ENCODE peak calls at places on chromosomes 16 and 17, in six cellular contexts. E is choroid plexus epithelial cell, G is colonic mucosa, T is bronchial epithelial cell, N is transverse colon, B is WTC11. L is an unnamed sample.

GRCh38 chr17:47276868-47277267 is 23.2 kb downstream of the ITGB3 start:
- DNase-seq in E (peak; percentile 67), G (peak; percentile 46), T (peak; percentile 43), N (peak; percentile 58), B (peak; percentile 42), L (no peak)

GRCh38 chr16:64864232-64864803 is 257.5 kb downstream of the CDH11 start:
- DNase-seq in E (peak; percentile 92), G (no peak), T (peak; percentile 86), N (no peak), B (no peak), L (no peak)

GRCh38 chr17:81074440-81074839 is 39.5 kb downstream of the BAIAP2 start:
- DNase-seq in E (no peak), G (no peak), T (no peak), N (no peak), B (no peak), L (no peak)

GRCh38 chr17:49722066-49722465 is 14.3 kb upstream of the SLC35B1 start:
- DNase-seq in E (no peak), G (no peak), T (no peak), N (no peak), B (no peak), L (no peak)

GRCh38 chr16:20928774-20929411 is 28.3 kb downstream of the LYRM1 start:
- DNase-seq in E (no peak), G (no peak), T (no peak), N (no peak), B (no peak), L (no peak)

GRCh38 chr16:3029499-3030127 is 5.8 kb downstream of the THOC6 start:
- DNase-seq in E (peak; percentile 38), G (no peak), T (peak; percentile 32), N (no peak), B (no peak), L (peak; percentile 79)

GRCh38 chr17:8900626-8901585 is 33.4 kb upstream of the PIK3R6 start:
- DNase-seq in E (no peak), G (no peak), T (no peak), N (no peak), B (no peak), L (peak; percentile 65)

GRCh38 chr17:80832266-80832676 is 159.4 kb upstream of the CHMP6 start:
- DNase-seq in E (peak; percentile 80), G (peak; percentile 38), T (peak; percentile 46), N (peak; percentile 33), B (peak; percentile 41), L (no peak)

GRCh38 chr17:32487460-32488176 is 825 bp downstream of the CDK5R1 start:
- DNase-seq in E (no peak), G (no peak), T (peak; percentile 8), N (no peak), B (no peak), L (peak; percentile 54)

GRCh38 chr16:47984669-47985068 is 171.1 kb downstream of the ABCC12 start:
- DNase-seq in E (peak; percentile 33), G (no peak), T (no peak), N (no peak), B (no peak), L (no peak)

GRCh38 chr16:4179020-4179419 is 62.8 kb upstream of the ADCY9 start:
- DNase-seq in E (peak; percentile 68), G (no peak), T (peak; percentile 90), N (peak; percentile 19), B (no peak), L (no peak)

GRCh38 chr17:34980681-34981537 is 597 bp downstream of the LIG3 start:
- DNase-seq in E (peak; percentile 89), G (peak; percentile 71), T (peak; percentile 65), N (peak; percentile 78), B (peak; percentile 59), L (peak; percentile 84)
- TF ChIP-seq CTCF in E (peak; percentile 51), G (no peak), T (peak; percentile 42), N (peak; percentile 57), B (no peak), L (peak; percentile 47)

GRCh38 chr16:11100239-11100750 is 155.7 kb downstream of the SOCS1 start:
- DNase-seq in E (peak; percentile 99), G (no peak), T (no peak), N (peak; percentile 53), B (peak; percentile 37), L (peak; percentile 81)
- TF ChIP-seq CTCF in E (peak; percentile 79), G (no peak), T (no peak), N (no peak), B (no peak), L (no peak)

DNA sequence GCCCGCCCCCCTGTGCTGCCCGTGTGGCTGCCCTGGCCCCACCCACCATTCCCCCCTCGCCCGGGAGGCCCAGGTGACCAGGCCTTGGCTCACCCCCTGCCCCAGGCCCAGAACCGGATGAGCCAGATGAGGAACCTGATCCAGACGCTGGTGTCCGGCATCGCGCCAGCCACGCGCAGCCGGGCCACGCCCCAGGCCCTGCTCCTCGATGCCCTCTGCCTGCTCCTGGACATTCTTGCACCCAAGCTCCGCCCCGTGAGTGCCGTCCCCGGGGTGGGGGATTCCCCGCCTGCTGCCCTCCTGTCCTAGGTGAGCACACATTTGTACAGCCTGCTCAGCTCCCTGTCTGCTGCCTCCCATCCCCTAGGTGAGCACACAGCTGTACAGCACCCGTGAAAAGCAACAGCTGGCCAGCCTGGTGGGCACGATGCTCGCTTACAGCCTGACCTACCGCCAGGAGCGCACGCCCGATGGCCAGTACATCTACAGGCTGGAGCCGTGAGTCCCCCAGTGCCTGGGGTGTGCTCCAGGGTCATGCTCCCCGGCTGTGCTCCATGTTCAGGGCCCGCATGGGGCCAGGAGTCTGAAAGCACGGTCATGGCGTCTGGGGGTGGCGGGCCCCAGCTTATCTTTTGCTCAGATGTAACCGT is 4.8 kb downstream of the GNG13 start:
- DNase-seq in E (no peak), G (no peak), T (peak; percentile 60), N (peak; percentile 50), B (no peak), L (no peak)
- TF ChIP-seq CTCF in E (no peak), G (no peak), T (peak; percentile 7), N (no peak), B (no peak), L (no peak)

GRCh38 chr17:14047591-14047990 is 21.7 kb upstream of the COX10 start:
- DNase-seq in E (no peak), G (no peak), T (no peak), N (no peak), B (no peak), L (no peak)

GRCh38 chr17:14046978-14047377 is 22.3 kb upstream of the COX10 start:
- DNase-seq in E (no peak), G (no peak), T (no peak), N (no peak), B (no peak), L (no peak)

GRCh38 chr17:14044702-14045101 is 24.6 kb upstream of the COX10 start:
- DNase-seq in E (no peak), G (no peak), T (no peak), N (no peak), B (no peak), L (no peak)

GRCh38 chr17:14050616-14051015 is 18.7 kb upstream of the COX10 start:
- DNase-seq in E (no peak), G (no peak), T (no peak), N (no peak), B (no peak), L (no peak)

GRCh38 chr17:14048169-14048568 is 21.1 kb upstream of the COX10 start:
- DNase-seq in E (no peak), G (no peak), T (no peak), N (no peak), B (peak; percentile 29), L (no peak)
- TF ChIP-seq CTCF in E (peak; percentile 54), G (peak; percentile 25), T (peak; percentile 37), N (peak; percentile 26), B (no peak), L (peak; percentile 21)

GRCh38 chr16:12257926-12258561 is 281.5 kb downstream of the SNX29 start:
- DNase-seq in E (no peak), G (peak; percentile 71), T (no peak), N (peak; percentile 77), B (peak; percentile 32), L (no peak)
- TF ChIP-seq CTCF in E (no peak), G (no peak), T (peak; percentile 37), N (peak; percentile 69), B (no peak), L (no peak)

DNA sequence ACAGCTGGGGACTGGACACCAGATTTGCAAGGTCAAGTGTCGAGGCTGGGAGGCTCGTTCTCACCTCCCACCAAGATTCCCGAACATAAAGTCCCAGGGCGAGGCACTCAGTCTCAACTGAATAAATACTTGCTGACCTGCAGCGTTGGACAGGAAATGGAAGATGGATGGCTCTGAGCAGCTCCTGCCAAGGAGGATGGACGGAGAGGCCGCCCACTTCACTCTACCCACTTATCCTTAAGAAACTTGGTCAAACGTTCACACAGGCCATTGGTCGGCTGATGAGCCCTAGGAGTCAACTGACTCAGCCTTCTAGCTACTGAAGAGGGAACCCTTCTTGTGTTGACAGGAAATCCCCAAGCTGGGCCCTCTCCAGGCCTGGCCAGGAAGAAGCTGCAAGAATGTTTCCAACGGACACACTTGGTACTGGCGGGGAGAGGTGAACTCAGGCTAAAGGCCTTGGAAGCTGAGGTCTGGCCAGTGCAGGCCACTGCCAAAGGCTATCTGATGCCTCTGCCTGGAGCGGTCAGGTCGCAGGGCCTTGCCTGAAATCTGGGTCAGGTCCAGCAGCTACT is 50.0 kb downstream of the VAC14 start:
- DNase-seq in E (peak; percentile 98), G (peak; percentile 60), T (no peak), N (peak; percentile 63), B (no peak), L (no peak)
- TF ChIP-seq CTCF in E (peak; percentile 27), G (no peak), T (no peak), N (peak; percentile 14), B (no peak), L (no peak)

DNA sequence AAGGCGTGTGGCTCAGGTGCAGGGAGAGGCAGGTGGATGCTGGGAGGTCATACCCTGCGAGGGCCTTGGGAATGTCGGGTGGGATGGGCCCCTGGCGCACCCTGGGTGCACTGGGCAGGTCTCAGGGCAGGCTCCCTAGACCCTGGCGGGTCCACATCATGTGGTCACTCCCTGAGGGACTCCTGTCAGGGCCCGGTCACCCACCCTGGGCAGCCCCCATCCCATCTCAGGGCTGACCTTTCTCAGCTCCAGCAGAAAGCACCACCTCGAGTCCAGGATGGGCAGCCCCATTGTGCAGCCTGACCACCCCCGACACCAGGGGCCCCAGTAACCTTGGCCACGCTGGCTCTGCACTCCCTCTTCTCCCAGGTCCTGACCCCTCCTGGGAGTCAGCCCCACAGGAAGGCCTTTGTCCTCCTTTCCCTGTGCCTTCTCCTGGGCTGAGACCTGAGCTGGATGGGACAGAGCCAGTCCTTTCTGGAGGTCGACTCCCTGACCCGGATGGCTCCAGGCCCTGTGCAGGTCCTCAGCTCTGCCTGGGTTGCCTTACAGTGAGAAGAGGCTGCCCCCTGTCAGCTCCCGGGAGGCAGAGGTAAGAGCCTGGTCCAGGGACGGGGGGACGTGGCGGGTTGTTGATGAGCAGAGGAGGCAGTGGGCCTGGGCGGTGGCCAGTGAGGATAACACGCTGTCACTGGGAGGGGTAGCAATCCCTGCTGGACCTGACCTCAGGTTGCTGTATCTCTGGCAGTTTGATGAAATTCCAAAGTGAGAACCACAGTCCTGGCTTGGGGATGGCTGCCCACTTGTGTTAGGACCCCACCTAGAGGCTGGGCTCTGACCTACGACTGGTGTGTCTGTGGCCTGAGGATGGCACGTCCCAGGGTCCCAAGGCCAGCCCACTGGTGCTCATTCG is 77.9 kb downstream of the GOSR1 start:
- DNase-seq in E (peak; percentile 22), G (no peak), T (no peak), N (no peak), B (peak; percentile 74), L (peak; percentile 15)
- TF ChIP-seq CTCF in E (peak; percentile 33), G (no peak), T (peak; percentile 8), N (no peak), B (peak; percentile 5), L (no peak)

GRCh38 chr16:19130385-19130784 is 16.6 kb downstream of the ITPRIPL2 start:
- DNase-seq in E (no peak), G (no peak), T (no peak), N (no peak), B (no peak), L (no peak)
- TF ChIP-seq CTCF in E (no peak), G (no peak), T (no peak), N (no peak), B (no peak), L (no peak)

L was measured in activated CD8-positive, alpha-beta T cell treated with anti-CD3 and anti-CD28 coated beads for 36 hours.